ENCODE peak calls at places on chromosomes 7 and 10, in four cellular contexts. Y, W, I and P are unnamed samples.

GRCh38 chr7:140146574-140146973 is 30.2 kb downstream of the KDM7A start:
- DNase-seq in Y (no peak), W (no peak), I (peak), P (no peak)

GRCh38 chr10:74333174-74333573 is 182.2 kb downstream of the ADK start:
- DNase-seq in Y (no peak), W (peak), I (peak), P (peak)

GRCh38 chr7:141460781-141461715 is 90.2 kb upstream of the AGK start:
- DNase-seq in Y (no peak), W (no peak), I (peak), P (peak)

GRCh38 chr7:130841416-130841815 is 107.4 kb upstream of the KLF14 start:
- DNase-seq in Y (no peak), W (no peak), I (no peak), P (no peak)

GRCh38 chr7:99407849-99408346 is 499 bp downstream of the PDAP1 start:
- DNase-seq in Y (no peak), W (peak), I (peak), P (peak)

GRCh38 chr10:108327706-108328105 is 1163.2 kb upstream of the SORCS1 start:
- DNase-seq in Y (no peak), W (no peak), I (peak), P (peak)

GRCh38 chr7:43535810-43536585 is 46.9 kb upstream of the STK17A start:
- DNase-seq in Y (no peak), W (peak), I (peak), P (peak)

GRCh38 chr7:150446288-150446938 is 4.0 kb upstream of the GIMAP8 start:
- DNase-seq in Y (no peak), W (no peak), I (peak), P (no peak)

GRCh38 chr7:20786779-20787651 is at the start of gene SP8:
- DNase-seq in Y (no peak), W (no peak), I (peak), P (peak)

GRCh38 chr7:70383947-70384475 is 747.9 kb upstream of the GALNT17 start:
- DNase-seq in Y (no peak), W (no peak), I (no peak), P (no peak)

GRCh38 chr10:29585488-29585976 is 49.2 kb downstream of the SVIL start:
- DNase-seq in Y (no peak), W (peak), I (peak), P (peak)

GRCh38 chr7:8481752-8482446 is 48.5 kb downstream of the NXPH1 start:
- DNase-seq in Y (no peak), W (no peak), I (no peak), P (no peak)

GRCh38 chr10:72162978-72163377 is 52.8 kb upstream of the ANAPC16 start:
- DNase-seq in Y (peak), W (peak), I (peak), P (peak)

GRCh38 chr10:71228875-71229720 is 16.7 kb downstream of the UNC5B start:
- DNase-seq in Y (no peak), W (no peak), I (no peak), P (no peak)

GRCh38 chr10:98415710-98416077 is 712 bp upstream of the PYROXD2 start:
- DNase-seq in Y (no peak), W (no peak), I (no peak), P (no peak)

GRCh38 chr7:14973712-14974428 is 71.3 kb upstream of the DGKB start:
- DNase-seq in Y (no peak), W (peak), I (no peak), P (peak)

GRCh38 chr7:110960811-110961210 is 130.1 kb upstream of the LRRN3 start:
- DNase-seq in Y (no peak), W (peak), I (peak), P (peak)

GRCh38 chr7:93374345-93374940 is 142.3 kb downstream of the VPS50 start:
- DNase-seq in Y (peak), W (peak), I (peak), P (peak)

GRCh38 chr7:158001621-158002320 is 585.9 kb downstream of the PTPRN2 start:
- DNase-seq in Y (no peak), W (no peak), I (no peak), P (no peak)